ENCODE peak calls at places on chromosomes 12 and 14, in ten cellular contexts. G is uterus; V is naive B cell; Q is hippocampal formation; P is ureter; W is activated CD4-positive, alpha-beta T cell treated with anti-CD3 and anti-CD28 coated beads, Interleukin-2, amount 10 ng/mL, durations not matched to agents 7 days and 5 days; X is substantia nigra; D is naive thymus-derived CD8-positive, alpha-beta T cell; S is WTC11; H is HL-60. N is an unnamed sample.

GRCh38 chr12:114777052-114777451 is 93.1 kb upstream of the TBX3 start:
- DNase-seq in G (no peak), V (no peak), Q (no peak), P (no peak), W (no peak), X (no peak), D (no peak), S (no peak), H (no peak), N (no peak)

GRCh38 chr12:128120035-128120434 is 146.9 kb upstream of the TMEM132C start:
- DNase-seq in G (no peak), V (no peak), Q (no peak), P (no peak), W (no peak), X (no peak), D (no peak), S (no peak), H (no peak), N (no peak)

GRCh38 chr12:17035372-17035771 is 429.4 kb upstream of the LMO3 start:
- DNase-seq in G (no peak), V (no peak), Q (no peak), P (no peak), W (no peak), X (no peak), D (no peak), S (no peak), H (no peak), N (no peak)

GRCh38 chr12:76450690-76451089 is 102.5 kb upstream of the BBS10 start:
- DNase-seq in G (no peak), V (no peak), Q (no peak), P (no peak), W (no peak), X (no peak), D (no peak), S (no peak), H (no peak), N (no peak)

GRCh38 chr12:69595689-69596088 is 10.4 kb downstream of the CCT2 start:
- DNase-seq in G (no peak), V (no peak), Q (no peak), P (no peak), W (no peak), X (no peak), D (no peak), S (no peak), H (no peak), N (no peak)

GRCh38 chr14:106694638-106695393 is 1168.4 kb downstream of the TMEM121 start:
- DNase-seq in G (no peak), V (peak), Q (no peak), P (no peak), W (peak), X (no peak), D (peak), S (no peak), H (peak), N (peak)

GRCh38 chr12:85206543-85206942 is 73.5 kb upstream of the ALX1 start:
- DNase-seq in G (no peak), V (no peak), Q (no peak), P (no peak), W (no peak), X (no peak), D (no peak), S (no peak), H (no peak), N (no peak)

GRCh38 chr12:18281941-18282340 is 20.6 kb downstream of the PIK3C2G start:
- DNase-seq in G (no peak), V (no peak), Q (no peak), P (no peak), W (no peak), X (no peak), D (no peak), S (no peak), H (no peak), N (no peak)

GRCh38 chr12:8037046-8037663 is 4.6 kb downstream of the FOXJ2 start:
- DNase-seq in G (no peak), V (peak), Q (no peak), P (no peak), W (peak), X (no peak), D (no peak), S (no peak), H (peak), N (no peak)

GRCh38 chr12:95231190-95231589 is 13.6 kb downstream of the VEZT start:
- DNase-seq in G (no peak), V (no peak), Q (no peak), P (no peak), W (no peak), X (no peak), D (no peak), S (no peak), H (no peak), N (no peak)

GRCh38 chr12:48794870-48795269 is 6.0 kb upstream of the ADCY6 start:
- DNase-seq in G (no peak), V (no peak), Q (no peak), P (no peak), W (no peak), X (no peak), D (no peak), S (no peak), H (no peak), N (no peak)

GRCh38 chr14:41505491-41505890 is 101.2 kb upstream of the LRFN5 start:
- DNase-seq in G (no peak), V (no peak), Q (no peak), P (no peak), W (no peak), X (no peak), D (no peak), S (peak), H (no peak), N (no peak)

GRCh38 chr12:50174971-50175715 is 8.0 kb upstream of the CERS5 start:
- DNase-seq in G (peak), V (peak), Q (peak), P (no peak), W (peak), X (peak), D (no peak), S (no peak), H (peak), N (no peak)